ENCODE peak calls at places on chromosomes 6 and 20, in six cellular contexts. I, E, B, L, R and U are unnamed samples.

GRCh38 chr6:107458687-107459282 is 579 bp downstream of the PDSS2 start:
- DNase-seq in I (peak), E (peak), B (no peak), L (no peak), R (peak), U (peak)

GRCh38 chr20:21102691-21103311 is 3.4 kb downstream of the LINC00237 start:
- DNase-seq in I (peak), E (peak), B (no peak), L (peak), R (peak), U (peak)

GRCh38 chr6:46549155-46549554 is 57.9 kb upstream of the RCAN2 start:
- DNase-seq in I (no peak), E (no peak), B (no peak), L (no peak), R (peak), U (no peak)

GRCh38 chr6:79373880-79374279 is 139.4 kb upstream of the HMGN3 start:
- DNase-seq in I (no peak), E (no peak), B (no peak), L (no peak), R (no peak), U (no peak)

GRCh38 chr20:7650481-7650880 is 289.8 kb downstream of the HAO1 start:
- DNase-seq in I (no peak), E (no peak), B (no peak), L (no peak), R (peak), U (no peak)

GRCh38 chr6:35044771-35045275 is 96.3 kb downstream of the TCP11 start:
- DNase-seq in I (no peak), E (no peak), B (no peak), L (no peak), R (peak), U (no peak)

GRCh38 chr6:136737343-136738177 is 54.7 kb downstream of the MAP3K5 start:
- DNase-seq in I (peak), E (no peak), B (no peak), L (no peak), R (peak), U (peak)

GRCh38 chr6:104414723-104415122 is 445.0 kb downstream of the HACE1 start:
- DNase-seq in I (no peak), E (no peak), B (no peak), L (no peak), R (no peak), U (no peak)

GRCh38 chr20:5688431-5688972 is 61.7 kb upstream of the SHLD1 start:
- DNase-seq in I (no peak), E (no peak), B (no peak), L (no peak), R (no peak), U (peak)

GRCh38 chr6:115910147-115910546 is 150.5 kb downstream of the FRK start:
- DNase-seq in I (no peak), E (peak), B (no peak), L (no peak), R (no peak), U (no peak)

GRCh38 chr6:26597821-26598220 is 1.1 kb downstream of the ABT1 start:
- DNase-seq in I (no peak), E (no peak), B (no peak), L (no peak), R (no peak), U (no peak)

GRCh38 chr20:22408521-22409402 is 175.6 kb downstream of the FOXA2 start:
- DNase-seq in I (no peak), E (no peak), B (no peak), L (no peak), R (no peak), U (no peak)

GRCh38 chr6:4435981-4436445 is 300.6 kb upstream of the ECI2 start:
- DNase-seq in I (no peak), E (no peak), B (no peak), L (no peak), R (peak), U (no peak)

GRCh38 chr6:158143700-158144099 is 24.4 kb downstream of the SERAC1 start:
- DNase-seq in I (peak), E (peak), B (no peak), L (no peak), R (no peak), U (no peak)

GRCh38 chr6:85460951-85461805 is 11.3 kb downstream of the NT5E start:
- DNase-seq in I (no peak), E (no peak), B (no peak), L (no peak), R (peak), U (no peak)

GRCh38 chr6:33990061-33990541 is 155.8 kb downstream of the GRM4 start:
- DNase-seq in I (no peak), E (no peak), B (no peak), L (no peak), R (no peak), U (no peak)

GRCh38 chr6:146090474-146090873 is 61.6 kb downstream of the GRM1 start:
- DNase-seq in I (no peak), E (no peak), B (no peak), L (no peak), R (no peak), U (no peak)

GRCh38 chr20:59835057-59835447 is 98.4 kb downstream of the SYCP2 start:
- DNase-seq in I (no peak), E (no peak), B (no peak), L (peak), R (no peak), U (no peak)

GRCh38 chr6:112086744-112087135 is 542 bp downstream of the TUBE1 start:
- DNase-seq in I (peak), E (no peak), B (no peak), L (no peak), R (peak), U (no peak)

GRCh38 chr20:33687370-33687915 is 1.3 kb upstream of the E2F1 start:
- DNase-seq in I (no peak), E (no peak), B (no peak), L (no peak), R (peak), U (no peak)

GRCh38 chr20:9616455-9616805 is 102.0 kb downstream of the LAMP5 start:
- DNase-seq in I (no peak), E (no peak), B (no peak), L (no peak), R (no peak), U (no peak)

GRCh38 chr6:53483423-53484353 is 61.2 kb downstream of the GCLC start:
- DNase-seq in I (no peak), E (no peak), B (no peak), L (no peak), R (peak), U (peak)

GRCh38 chr6:111812080-111813038 is 60.9 kb downstream of the FYN start:
- DNase-seq in I (no peak), E (no peak), B (no peak), L (no peak), R (no peak), U (peak)

GRCh38 chr6:152368761-152369624 is 268.2 kb downstream of the SYNE1 start:
- DNase-seq in I (peak), E (no peak), B (no peak), L (no peak), R (peak), U (peak)

GRCh38 chr6:128655978-128656498 is 135.6 kb upstream of the PTPRK start:
- DNase-seq in I (peak), E (no peak), B (no peak), L (no peak), R (peak), U (no peak)

GRCh38 chr6:170106906-170107525 is 183.9 kb downstream of the DLL1 start:
- DNase-seq in I (no peak), E (no peak), B (no peak), L (peak), R (no peak), U (no peak)

GRCh38 chr6:95321106-95321505 is 256.2 kb upstream of the MANEA start:
- DNase-seq in I (peak), E (no peak), B (no peak), L (no peak), R (no peak), U (no peak)

GRCh38 chr6:155782320-155782730 is 326.7 kb upstream of the NOX3 start:
- DNase-seq in I (peak), E (no peak), B (no peak), L (no peak), R (peak), U (peak)

GRCh38 chr6:149897015-149897697 is 757 bp downstream of the RAET1E start:
- DNase-seq in I (peak), E (no peak), B (no peak), L (no peak), R (peak), U (peak)

GRCh38 chr6:26743157-26743821 is 83.7 kb upstream of the ZNF322 start:
- DNase-seq in I (peak), E (peak), B (peak), L (peak), R (peak), U (no peak)

GRCh38 chr6:84278311-84278710 is 50.9 kb upstream of the CEP162 start:
- DNase-seq in I (no peak), E (no peak), B (no peak), L (no peak), R (no peak), U (no peak)

GRCh38 chr6:19452495-19452894 is 384.7 kb upstream of the ID4 start:
- DNase-seq in I (no peak), E (peak), B (no peak), L (no peak), R (no peak), U (peak)

GRCh38 chr20:22862645-22863230 is 172.4 kb upstream of the SSTR4 start:
- DNase-seq in I (no peak), E (no peak), B (no peak), L (no peak), R (no peak), U (peak)

GRCh38 chr6:55492259-55492658 is 86.7 kb downstream of the HMGCLL1 start:
- DNase-seq in I (no peak), E (no peak), B (no peak), L (no peak), R (no peak), U (no peak)

GRCh38 chr20:45934587-45935415 is at the start of gene PCIF1:
- DNase-seq in I (peak), E (peak), B (peak), L (peak), R (peak), U (peak)
- H2AK5ac ChIP-seq in I (peak), E (no peak), B (peak), L (no peak), R (peak), U (peak)

DNA sequence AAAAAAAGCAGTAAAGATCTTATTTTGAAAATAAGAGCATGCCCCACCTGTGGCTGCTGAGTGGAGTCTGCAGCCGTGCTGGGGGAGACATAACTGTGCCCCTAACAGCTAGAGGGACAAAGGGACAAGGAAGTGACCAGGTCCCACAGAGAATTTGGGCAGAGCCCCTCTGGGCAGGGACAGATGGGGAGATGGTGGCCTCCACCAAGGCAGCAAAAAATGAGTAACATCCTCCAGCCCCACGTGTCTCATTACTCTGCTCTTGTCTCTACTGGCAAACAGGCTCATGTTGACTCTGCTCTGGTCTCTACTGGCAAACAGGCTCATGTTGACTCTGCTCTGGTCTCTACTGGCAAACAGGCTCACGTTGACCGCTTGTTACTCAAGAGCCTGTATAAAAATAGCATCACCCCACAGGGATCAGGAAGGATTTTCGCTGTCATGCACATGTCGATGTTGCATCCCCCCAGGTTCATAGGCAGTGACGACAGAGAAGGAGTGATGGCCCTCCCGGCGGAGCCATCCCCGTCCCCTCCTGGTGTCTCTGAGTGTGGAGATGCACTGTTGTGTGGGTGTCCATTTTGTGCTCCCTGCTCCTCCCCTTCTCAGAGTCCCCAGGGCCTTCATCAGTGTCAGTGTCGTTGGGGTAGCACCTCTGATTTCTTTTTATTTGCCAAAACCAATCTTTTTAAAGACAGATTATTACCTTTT is 17.3 kb upstream of the PCMTD2 start:
- DNase-seq in I (no peak), E (no peak), B (no peak), L (no peak), R (no peak), U (no peak)
- H3K14ac ChIP-seq in I (no peak), E (no peak), B (no peak), L (no peak), R (no peak), U (no peak)

GRCh38 chr6:168273483-168274045 is 46.0 kb downstream of the DACT2 start:
- DNase-seq in I (no peak), E (no peak), B (no peak), L (no peak), R (no peak), U (no peak)
- H2BK5ac ChIP-seq in I (no peak), E (no peak), B (no peak), L (no peak), R (no peak), U (no peak)

GRCh38 chr6:41051873-41052272 is 1.1 kb upstream of the APOBEC2 start:
- DNase-seq in I (no peak), E (no peak), B (no peak), L (no peak), R (no peak), U (no peak)
- H2AK5ac ChIP-seq in I (no peak), E (no peak), B (no peak), L (no peak), R (no peak), U (no peak)

DNA sequence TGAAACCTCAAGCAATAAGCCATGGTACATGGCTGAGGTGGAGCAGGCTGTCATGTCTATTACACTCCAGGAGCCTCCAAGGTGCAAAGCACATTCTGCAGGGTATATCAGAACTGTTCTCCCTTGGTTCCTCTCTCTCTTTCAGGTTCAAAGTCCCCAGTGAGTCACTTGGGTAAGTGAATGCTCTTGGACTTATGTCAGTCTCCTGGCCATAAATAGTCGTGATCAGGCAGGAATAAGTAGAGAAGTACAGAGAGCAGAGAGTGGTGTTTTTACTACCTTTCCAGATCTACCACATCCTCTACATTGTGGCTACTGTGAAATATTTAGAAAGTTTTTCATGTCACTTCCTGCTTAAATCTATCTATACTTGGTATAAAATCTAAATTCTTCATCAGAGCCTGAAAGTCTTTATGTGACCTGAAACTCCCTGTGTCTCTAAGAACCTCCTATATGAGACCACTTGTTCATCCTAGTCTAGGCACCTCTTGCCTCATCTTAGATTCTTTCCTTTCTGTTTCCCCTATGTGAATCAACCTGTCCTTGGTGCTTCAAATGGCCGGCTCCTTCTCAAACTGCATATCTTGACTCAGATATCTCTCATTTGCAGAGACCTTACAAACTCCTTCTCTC is 1077.6 kb upstream of the MAP3K7 start:
- DNase-seq in I (no peak), E (no peak), B (no peak), L (no peak), R (no peak), U (no peak)
- H3K14ac ChIP-seq in I (no peak), E (no peak), B (no peak), L (no peak), R (no peak), U (no peak)

GRCh38 chr6:113385020-113385431 is 472.1 kb upstream of the MARCKS start:
- DNase-seq in I (peak), E (no peak), B (no peak), L (no peak), R (no peak), U (no peak)
- H2BK5ac ChIP-seq in I (peak), E (no peak), B (no peak), L (no peak), R (no peak), U (no peak)

GRCh38 chr6:31728767-31729514 is at the start of gene DDAH2:
- DNase-seq in I (no peak), E (no peak), B (no peak), L (no peak), R (no peak), U (peak)
- H2AK5ac ChIP-seq in I (peak), E (no peak), B (peak), L (no peak), R (no peak), U (peak)

GRCh38 chr6:69138173-69138572 is 503.1 kb downstream of the ADGRB3 start:
- DNase-seq in I (no peak), E (no peak), B (no peak), L (no peak), R (no peak), U (no peak)
- H3K14ac ChIP-seq in I (no peak), E (no peak), B (no peak), L (no peak), R (no peak), U (no peak)